ENCODE peak calls at places on chromosome 17, in six cellular contexts. A is coronary artery, Z is osteoblast, O is cardiac fibroblast, C is Caco-2, L is PC-9. S is an unnamed sample.

GRCh38 chr17:30975042-30975820 is 4.4 kb downstream of the RNF135 start:
- DNase-seq in A (no peak), C (no peak), O (no peak), Z (no peak), L (no peak), S (no peak)

GRCh38 chr17:48543854-48544355 is 1.0 kb downstream of the HOXB2 start:
- DNase-seq in O (no peak), L (no peak), Z (peak; percentile 77), A (no peak), C (no peak), S (no peak)

GRCh38 chr17:58335061-58335731 is 6.6 kb upstream of the TSPOAP1 start:
- DNase-seq in C (no peak), A (no peak), Z (peak; percentile 25), O (no peak), L (no peak), S (no peak)

GRCh38 chr17:63434951-63435571 is 11.0 kb downstream of the CYB561 start:
- DNase-seq in C (no peak), O (peak; percentile 52), A (no peak), Z (peak; percentile 97), L (peak; percentile 68), S (no peak)

GRCh38 chr17:51510940-51511339 is 250.6 kb downstream of the UTP18 start:
- DNase-seq in C (no peak), Z (no peak), L (no peak), O (no peak), A (no peak), S (no peak)

GRCh38 chr17:74245145-74245817 is 28.8 kb upstream of the DNAI2 start:
- DNase-seq in L (no peak), A (no peak), Z (peak; percentile 72), C (no peak), O (no peak), S (peak; percentile 25)

GRCh38 chr17:4899341-4900230 is at the start of gene C17orf107:
- DNase-seq in C (no peak), Z (peak; percentile 97), O (peak; percentile 79), A (peak; percentile 87), L (no peak), S (peak; percentile 61)

GRCh38 chr17:50440172-50440837 is 14.3 kb downstream of the ACSF2 start:
- DNase-seq in C (peak; percentile 79), Z (no peak), A (no peak), L (peak; percentile 98), O (no peak), S (no peak)

GRCh38 chr17:53749178-53749577 is 73.5 kb upstream of the KIF2B start:
- DNase-seq in Z (no peak), L (no peak), A (no peak), O (peak; percentile 18), C (no peak), S (no peak)

GRCh38 chr17:54876656-54877195 is 23.9 kb upstream of the TOM1L1 start:
- DNase-seq in C (no peak), L (no peak), A (no peak), O (no peak), Z (no peak), S (no peak)

GRCh38 chr17:75959046-75959838 is 18.4 kb upstream of the FBF1 start:
- DNase-seq in A (no peak), O (no peak), Z (no peak), C (peak; percentile 66), L (no peak), S (no peak)

GRCh38 chr17:38789185-38789584 is 10.2 kb downstream of the PIP4K2B start:
- DNase-seq in L (no peak), C (no peak), A (no peak), O (no peak), Z (no peak), S (peak; percentile 34)

GRCh38 chr17:9842057-9842758 is 16.5 kb downstream of the GLP2R start:
- DNase-seq in Z (peak; percentile 72), O (peak; percentile 36), C (no peak), A (no peak), L (no peak), S (peak; percentile 85)

GRCh38 chr17:1241904-1242303 is 28.3 kb upstream of the BHLHA9 start:
- DNase-seq in A (no peak), O (no peak), Z (peak; percentile 49), L (no peak), C (no peak), S (peak; percentile 64)

GRCh38 chr17:79843917-79844815 is 4.9 kb upstream of the CBX4 start:
- DNase-seq in C (peak; percentile 92), O (peak; percentile 70), A (no peak), L (no peak), Z (peak; percentile 99), S (peak; percentile 73)

GRCh38 chr17:13346081-13346533 is 255.6 kb downstream of the HS3ST3A1 start:
- DNase-seq in L (no peak), Z (no peak), C (no peak), O (peak; percentile 98), A (no peak), S (peak; percentile 99)

GRCh38 chr17:65190467-65191095 is 53.4 kb downstream of the RGS9 start:
- DNase-seq in O (peak; percentile 64), L (no peak), A (no peak), Z (peak; percentile 95), C (no peak), S (no peak)

DNA sequence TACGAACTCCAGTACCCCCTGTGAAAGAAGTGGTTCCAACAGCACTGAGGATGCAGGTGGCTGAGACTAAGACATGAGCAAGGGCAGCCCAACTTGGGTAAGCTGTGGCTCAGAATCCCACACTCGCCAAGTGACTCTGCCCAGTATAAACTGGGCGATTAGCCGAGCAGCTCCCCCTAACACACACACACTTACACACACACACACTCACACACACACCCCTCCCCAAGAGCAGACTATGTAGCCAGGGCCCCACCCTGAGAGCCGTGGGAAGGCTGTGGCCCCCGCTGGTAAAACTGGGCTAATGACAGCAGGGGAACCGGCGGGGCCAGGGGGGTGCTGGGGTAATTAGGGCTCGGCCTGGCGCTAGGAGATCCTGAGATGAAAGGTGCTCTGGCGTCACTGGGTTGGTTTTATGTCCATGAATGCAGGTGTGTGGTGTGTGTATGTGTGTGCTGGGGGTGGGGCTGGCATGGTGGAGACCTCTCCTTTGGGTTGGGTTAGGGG is 1.2 kb upstream of the THRA start:
- DNase-seq in L (no peak), A (no peak), C (no peak), O (no peak), Z (no peak), S (no peak)
- H3K4me3 ChIP-seq in L (no peak overlapping the region), A (no peak overlapping the region), C (no peak overlapping the region), O (no peak overlapping the region), Z (no peak overlapping the region), S (no peak overlapping the region)

GRCh38 chr17:66576473-66576872 is 258.4 kb upstream of the CACNG5 start:
- DNase-seq in O (no peak), A (no peak), C (no peak), L (no peak), Z (no peak), S (peak; percentile 14)
- TF ChIP-seq CTCF in O (no peak), A (no peak), C (no peak), L (no peak), Z (no peak), S (no peak)

DNA sequence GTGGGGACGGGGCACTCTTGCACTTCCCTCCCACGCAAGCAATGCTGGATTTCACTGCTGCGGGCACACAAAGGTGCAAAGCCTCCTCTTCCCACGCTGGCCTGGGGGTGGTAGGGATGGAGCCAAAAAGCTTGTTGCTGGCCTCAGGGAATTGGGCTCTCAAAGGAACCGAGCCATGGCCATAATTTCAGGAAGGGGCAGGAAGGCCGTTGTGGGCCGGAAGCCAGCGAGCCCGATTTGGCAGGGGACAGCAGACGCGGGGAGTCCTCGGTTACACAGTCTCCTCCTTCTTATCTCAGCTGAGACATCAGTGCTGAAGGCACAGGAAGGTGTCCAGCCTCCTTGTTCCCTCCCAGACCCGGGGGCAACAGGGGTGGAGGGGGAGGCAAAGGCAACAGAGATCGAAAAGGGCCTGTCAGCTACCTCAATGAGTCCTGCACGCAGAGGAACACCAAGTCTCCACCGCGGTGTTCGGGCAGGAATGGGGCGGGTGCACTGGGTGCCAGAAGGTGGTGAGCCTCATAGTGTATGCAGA is 59.5 kb downstream of the SLFN11 start:
- DNase-seq in Z (peak; percentile 8), C (no peak), O (no peak), A (no peak), L (no peak), S (no peak)
- H3K4me3 ChIP-seq in Z (no peak overlapping the region), C (no peak overlapping the region), O (no peak overlapping the region), A (peak overlapping the region; percentile 66), L (no peak overlapping the region), S (no peak overlapping the region)

DNA sequence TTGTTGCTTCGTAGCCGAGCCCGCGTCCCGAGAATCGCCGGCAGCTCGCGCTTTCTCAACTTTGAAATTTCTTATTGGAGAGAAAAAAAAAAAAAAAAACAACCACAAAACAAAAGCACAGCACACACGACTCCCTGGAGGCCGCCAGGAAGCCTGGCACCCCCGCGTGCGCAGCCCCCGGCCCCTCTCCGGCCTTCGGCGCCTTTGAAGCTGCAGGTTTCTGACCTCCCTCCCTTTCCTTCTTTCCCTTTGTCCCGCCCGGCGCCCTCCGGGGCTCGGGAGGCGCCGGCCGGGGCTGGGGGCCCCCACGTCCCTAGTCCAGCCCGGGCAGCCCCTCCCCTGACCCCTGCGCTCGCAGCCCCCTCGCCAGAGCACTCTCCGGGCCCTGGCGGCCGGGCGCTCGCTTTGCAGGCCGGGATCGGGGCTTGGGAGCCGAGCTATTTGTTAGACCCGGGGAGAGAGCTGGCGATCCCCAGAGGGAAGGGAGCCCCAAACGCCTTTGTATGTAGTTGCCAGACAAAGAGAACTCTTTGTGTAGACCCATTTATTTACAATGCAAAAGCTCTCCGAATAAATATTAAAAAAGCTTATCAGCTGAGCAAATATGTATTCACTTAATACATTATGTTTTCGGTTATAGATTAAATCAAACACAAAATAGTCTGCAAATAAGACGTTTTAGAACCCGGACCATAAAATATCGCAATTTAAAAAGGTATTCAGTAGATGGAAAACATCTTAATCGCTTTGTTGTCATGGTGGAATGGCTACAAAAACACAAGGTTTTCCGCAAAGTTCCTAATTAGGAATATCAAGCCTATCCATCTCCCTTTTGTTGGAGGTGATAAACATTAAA is 2.3 kb downstream of the BAHCC1 start:
- DNase-seq in C (peak; percentile 85), L (no peak), O (peak; percentile 78), A (no peak), Z (peak; percentile 94), S (peak; percentile 67)
- TF ChIP-seq CTCF in C (peak; percentile 48), L (no peak), O (peak; percentile 18), A (no peak), Z (no peak), S (peak; percentile 23)

DNA sequence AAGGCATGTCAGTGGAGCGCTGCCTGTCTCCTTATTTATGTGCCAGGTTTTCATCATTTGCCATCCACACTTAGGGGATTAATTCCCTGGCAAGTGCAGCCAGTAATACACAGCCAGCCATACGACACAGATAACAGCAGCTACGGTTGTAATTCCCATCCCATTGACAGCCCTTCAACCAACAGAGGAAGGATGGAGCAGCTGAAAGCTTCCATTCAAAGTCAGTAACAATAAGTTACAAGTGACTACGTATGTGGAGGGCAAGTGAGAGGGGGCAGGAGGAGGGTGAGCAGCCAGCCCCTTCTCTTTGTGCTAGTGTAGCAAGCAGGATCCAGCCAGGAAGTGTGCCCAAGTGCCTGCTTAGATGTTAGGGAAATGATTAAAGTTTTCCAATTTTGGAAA is 53.8 kb upstream of the LYRM9 start:
- DNase-seq in C (no peak), O (no peak), Z (no peak), L (no peak), A (no peak), S (no peak)
- H3K4me3 ChIP-seq in C (no peak overlapping the region), O (no peak overlapping the region), Z (no peak overlapping the region), L (no peak overlapping the region), A (no peak overlapping the region), S (no peak overlapping the region)

DNA sequence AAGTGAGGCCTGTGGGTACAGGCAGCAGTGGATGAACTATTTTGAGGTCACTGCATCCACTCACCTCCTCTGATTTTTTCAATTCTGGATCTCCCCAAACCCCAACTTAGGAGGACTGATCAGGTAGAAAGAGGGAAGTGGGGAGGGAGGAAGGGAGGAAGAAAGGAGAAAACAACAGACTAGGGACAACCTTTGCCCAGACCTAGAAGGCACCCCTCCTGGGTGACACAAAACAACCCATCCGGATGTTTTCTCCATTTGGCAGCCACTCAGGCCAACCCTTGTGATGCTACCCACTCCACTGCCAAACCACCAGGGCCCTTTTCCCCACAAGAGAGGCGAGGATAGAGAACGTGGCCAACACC is 2.7 kb downstream of the ORMDL3 start:
- DNase-seq in A (no peak), Z (peak; percentile 77), C (no peak), O (no peak), L (no peak), S (no peak)
- TF ChIP-seq CTCF in A (no peak), Z (no peak), C (no peak), O (no peak), L (no peak), S (no peak)

S was measured in choroid plexus epithelial cell.